ENCODE peak calls at places on chromosomes 3 and 15, in four cellular contexts. A is testis, N is suprapubic skin, F is heart left ventricle. D is an unnamed sample.

GRCh38 chr3:57966823-57967222 is 41.4 kb upstream of the FLNB start:
- DNase-seq in F (no peak), N (no peak), A (no peak), D (no peak)

GRCh38 chr15:48963524-48964113 is at the start of gene SHC4:
- DNase-seq in F (peak; percentile 66), A (peak; percentile 90), N (peak; percentile 82), D (peak; percentile 61)

GRCh38 chr3:107284570-107284969 is 92.7 kb upstream of the CCDC54 start:
- DNase-seq in F (no peak), N (no peak), A (no peak), D (no peak)

GRCh38 chr15:74840851-74841760 is 1.9 kb downstream of the ULK3 start:
- DNase-seq in F (no peak), N (no peak), A (no peak), D (no peak)

GRCh38 chr3:81643721-81644120 is 117.7 kb downstream of the GBE1 start:
- DNase-seq in N (no peak), A (peak; percentile 25), F (no peak), D (peak; percentile 26)

GRCh38 chr3:128421966-128422365 is 44.7 kb downstream of the DNAJB8 start:
- DNase-seq in N (no peak), A (no peak), F (no peak), D (no peak)

GRCh38 chr3:143825513-143825912 is 22.8 kb downstream of the SLC9A9 start:
- DNase-seq in F (no peak), N (no peak), A (no peak), D (no peak)

GRCh38 chr15:44726136-44726535 is 10.2 kb upstream of the TRIM69 start:
- DNase-seq in F (no peak), A (no peak), N (no peak), D (peak; percentile 52)

GRCh38 chr3:39707314-39707909 is 102.0 kb upstream of the MYRIP start:
- DNase-seq in F (no peak), N (no peak), A (no peak), D (peak; percentile 38)

GRCh38 chr3:43883729-43884396 is 193.1 kb downstream of the ABHD5 start:
- DNase-seq in N (no peak), F (peak; percentile 28), A (peak; percentile 77), D (no peak)

GRCh38 chr3:38519000-38519399 is 22.9 kb downstream of the EXOG start:
- DNase-seq in N (no peak), F (no peak), A (no peak), D (no peak)

GRCh38 chr15:77592768-77593167 is 39.9 kb downstream of the LINGO1 start:
- DNase-seq in A (no peak), F (no peak), N (no peak), D (no peak)

GRCh38 chr3:40229411-40229810 is 80.1 kb upstream of the EIF1B start:
- DNase-seq in A (no peak), F (no peak), N (no peak), D (peak; percentile 59)

GRCh38 chr15:96947830-96948229 is 617.3 kb downstream of the NR2F2 start:
- DNase-seq in A (peak; percentile 18), F (no peak), N (no peak), D (no peak)

GRCh38 chr3:124078978-124079911 is 87.3 kb upstream of the ROPN1 start:
- DNase-seq in F (no peak), A (peak; percentile 35), N (no peak), D (peak; percentile 31)

GRCh38 chr15:100373942-100374341 is 32.2 kb upstream of the ADAMTS17 start:
- DNase-seq in A (no peak), N (no peak), F (no peak), D (no peak)

GRCh38 chr3:139689122-139689521 is 11.3 kb upstream of the NMNAT3 start:
- DNase-seq in F (no peak), A (no peak), N (no peak), D (no peak)

GRCh38 chr3:59482001-59482400 is 432.2 kb upstream of the CFAP20DC start:
- DNase-seq in N (no peak), A (no peak), F (no peak), D (no peak)

GRCh38 chr3:170585937-170586310 is at the start of gene SLC7A14:
- DNase-seq in F (no peak), N (no peak), A (no peak), D (no peak)

GRCh38 chr3:167814441-167814951 is 79.0 kb downstream of the SERPINI1 start:
- DNase-seq in A (no peak), F (peak; percentile 54), N (no peak), D (no peak)

GRCh38 chr3:138112362-138112761 is 3.0 kb downstream of the DZIP1L start:
- DNase-seq in F (no peak), A (no peak), N (no peak), D (no peak)

GRCh38 chr15:70284438-70285214 is 186.9 kb upstream of the TLE3 start:
- DNase-seq in A (no peak), N (peak; percentile 34), F (peak; percentile 67), D (no peak)

GRCh38 chr3:119550090-119550910 is 9.1 kb downstream of the CD80 start:
- DNase-seq in A (no peak), N (no peak), F (no peak), D (no peak)

GRCh38 chr15:73273181-73274002 is 95.4 kb downstream of the HCN4 start:
- DNase-seq in F (peak; percentile 38), A (peak; percentile 63), N (no peak), D (peak; percentile 64)

GRCh38 chr3:111903067-111903511 is 44.0 kb downstream of the PHLDB2 start:
- DNase-seq in A (no peak), F (no peak), N (no peak), D (no peak)

GRCh38 chr3:48929358-48930035 is 10.9 kb downstream of the ARIH2 start:
- DNase-seq in N (no peak), F (no peak), A (no peak), D (no peak)

GRCh38 chr15:25947336-25948080 is 84.4 kb upstream of the ATP10A start:
- DNase-seq in N (no peak), F (no peak), A (no peak), D (peak; percentile 38)

DNA sequence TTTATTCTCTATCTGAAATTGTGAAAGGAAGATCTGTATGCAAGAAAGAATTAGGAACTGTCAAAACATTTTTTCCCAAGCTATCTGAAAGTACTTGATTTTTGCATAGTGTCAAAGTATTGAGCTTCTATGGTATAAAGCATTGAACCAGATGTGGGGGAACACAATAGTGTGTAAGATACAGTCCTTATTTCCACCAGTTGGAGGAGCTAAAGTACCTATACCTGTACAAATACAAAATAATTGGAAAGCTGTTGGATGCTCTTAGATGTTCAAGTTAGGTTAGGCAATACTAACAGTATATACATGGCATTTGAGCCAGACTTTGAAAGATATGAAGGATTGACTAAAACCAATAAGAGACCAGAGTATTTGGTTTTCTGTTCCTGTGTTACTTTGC is 148.4 kb downstream of the B3GALNT1 start:
- DNase-seq in A (no peak), N (no peak), F (no peak), D (peak; percentile 50)
- TF ChIP-seq CTCF in A (peak; percentile 8), N (peak; percentile 9), F (no peak), D (peak; percentile 14)

GRCh38 chr15:90529369-90530249 is at the start of gene CRTC3:
- DNase-seq in N (no peak), A (peak; percentile 54), F (peak; percentile 75), D (peak; percentile 72)
- TF ChIP-seq POLR2A in N (no peak), A (no peak), F (peak; percentile 64), D (peak; percentile 54)

DNA sequence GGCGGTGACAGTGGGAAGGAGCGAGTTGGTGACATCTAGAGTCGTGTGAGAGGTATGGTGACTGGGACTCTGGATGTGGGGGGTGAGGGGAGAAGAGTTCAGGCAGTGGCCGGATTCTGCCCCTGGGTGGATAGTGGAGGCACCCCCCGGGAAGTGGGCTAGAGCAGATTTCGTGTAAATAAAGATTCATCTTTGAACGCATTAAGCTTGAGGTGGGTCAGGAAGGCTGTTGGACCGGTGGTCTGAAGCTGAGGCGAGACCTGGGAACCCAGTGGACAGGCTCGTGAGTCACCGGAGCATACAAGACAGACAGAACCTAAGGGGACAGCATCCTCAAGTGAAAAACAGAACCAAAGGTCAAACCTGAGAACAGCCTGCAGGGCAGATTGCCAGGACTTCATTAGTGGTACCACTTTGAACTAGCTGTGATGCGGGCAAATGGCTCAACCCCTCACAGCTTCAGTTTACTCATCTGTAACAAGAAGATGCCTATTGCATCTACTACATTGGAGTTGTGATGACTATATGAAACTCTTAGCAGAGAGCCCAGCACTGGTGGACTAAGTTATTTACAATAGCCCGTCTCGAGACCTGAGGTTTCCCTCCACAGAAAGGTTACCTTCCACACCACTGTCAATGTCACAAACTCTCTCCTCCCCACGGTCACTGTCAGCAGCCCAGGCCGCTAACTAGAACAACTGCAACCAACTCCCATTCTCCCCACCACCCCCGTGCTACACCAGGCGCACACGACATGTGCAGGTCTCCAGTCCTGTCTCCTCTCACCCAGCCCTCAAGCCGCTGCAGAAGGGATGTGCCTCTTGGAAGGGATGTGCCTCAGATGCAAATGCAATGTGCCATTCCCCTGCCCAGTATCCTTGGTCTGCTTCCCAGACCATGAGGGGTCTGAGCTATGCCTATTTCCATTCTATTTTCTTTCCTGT is 901 bp upstream of the CLN6 start:
- DNase-seq in F (no peak), A (peak; percentile 36), N (peak; percentile 75), D (peak; percentile 23)
- TF ChIP-seq CTCF in F (no peak), A (no peak), N (no peak), D (no peak)

GRCh38 chr3:141386611-141387110 is 18.4 kb downstream of the ZBTB38 start:
- DNase-seq in N (no peak), A (no peak), F (no peak), D (no peak)
- TF ChIP-seq POLR2A in N (no peak), A (no peak), F (no peak), D (no peak)

DNA sequence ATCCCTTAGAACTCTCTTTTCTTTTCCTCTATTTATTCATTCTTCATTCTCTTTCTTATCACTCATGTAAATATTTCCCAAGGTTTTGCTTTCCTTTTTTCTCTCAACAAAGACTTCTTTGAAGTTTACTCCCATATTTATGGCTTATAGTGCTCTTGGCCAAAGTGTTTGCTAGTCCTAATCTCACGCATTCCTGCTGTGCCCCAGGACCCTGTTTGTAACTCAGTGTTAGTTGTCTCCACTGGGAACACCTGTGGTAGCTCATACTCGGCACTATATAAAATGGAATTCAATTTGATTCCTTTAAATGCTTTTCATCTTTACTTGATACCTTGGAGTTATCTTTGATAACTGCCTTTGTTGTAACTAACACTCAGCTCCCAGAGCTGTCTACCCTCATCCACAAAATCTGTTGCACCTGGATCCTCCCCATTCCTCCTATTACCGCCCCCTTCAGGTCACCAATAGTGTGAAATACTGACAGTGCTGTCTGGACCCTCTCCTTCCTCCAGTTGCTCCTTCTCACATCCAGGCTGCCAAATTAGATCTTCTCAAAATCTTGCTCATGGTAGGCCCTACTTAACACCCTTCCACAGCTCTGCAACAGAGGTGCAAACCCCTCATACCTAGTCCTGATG is 76.8 kb downstream of the TIGIT start:
- DNase-seq in A (no peak), N (no peak), F (no peak), D (no peak)
- TF ChIP-seq CTCF in A (no peak), N (no peak), F (no peak), D (peak; percentile 21)

GRCh38 chr3:50490438-50490970 is 12.9 kb downstream of the CACNA2D2 start:
- DNase-seq in F (no peak), N (no peak), A (no peak), D (no peak)

GRCh38 chr3:50486219-50486888 is 17.1 kb downstream of the CACNA2D2 start:
- DNase-seq in F (no peak), A (no peak), N (no peak), D (no peak)

GRCh38 chr3:50483374-50483773 is 20.1 kb downstream of the CACNA2D2 start:
- DNase-seq in A (no peak), F (no peak), N (no peak), D (no peak)

GRCh38 chr3:50484681-50485263 is 18.7 kb downstream of the CACNA2D2 start:
- DNase-seq in N (no peak), A (no peak), F (no peak), D (no peak)

GRCh38 chr3:50487181-50487580 is 16.3 kb downstream of the CACNA2D2 start:
- DNase-seq in F (no peak), N (no peak), A (no peak), D (no peak)
- TF ChIP-seq POLR2A in F (no peak), N (no peak), A (no peak), D (no peak)